ENCODE peak calls at places on chromosomes 11 and 22, in five cellular contexts. One of them, this sample, is unnamed.

GRCh38 chr11:130826572-130826971 is 89.7 kb downstream of the SNX19 start:
- DNase-seq in progenitor cell of endocrine pancreas: no peak
- DNase-seq in GM12864: no peak
- DNase-seq in WERI-Rb-1: no peak
- DNase-seq in stimulated activated CD4-positive, alpha-beta T cell treated with anti-CD3 and anti-CD28 coated beads, Interleukin-2, amount 100 ng/mL, for 24 hours: no peak
- DNase-seq in this sample: no peak

GRCh38 chr11:112381578-112381977 is 120.9 kb upstream of the PLET1 start:
- DNase-seq in GM12864: no peak
- DNase-seq in progenitor cell of endocrine pancreas: no peak
- DNase-seq in stimulated activated CD4-positive, alpha-beta T cell treated with anti-CD3 and anti-CD28 coated beads, Interleukin-2, amount 100 ng/mL, for 24 hours: no peak
- DNase-seq in WERI-Rb-1: no peak
- DNase-seq in this sample: no peak

GRCh38 chr22:50148991-50149721 is 21.4 kb upstream of the PANX2 start:
- DNase-seq in progenitor cell of endocrine pancreas: no peak
- DNase-seq in GM12864: peak; percentile 31
- DNase-seq in stimulated activated CD4-positive, alpha-beta T cell treated with anti-CD3 and anti-CD28 coated beads, Interleukin-2, amount 100 ng/mL, for 24 hours: peak; percentile 77
- DNase-seq in WERI-Rb-1: peak; percentile 69
- DNase-seq in this sample: no peak

GRCh38 chr22:48567213-48567975 is 1260.3 kb downstream of the BRD1 start:
- DNase-seq in GM12864: no peak
- DNase-seq in WERI-Rb-1: peak; percentile 65
- DNase-seq in progenitor cell of endocrine pancreas: no peak
- DNase-seq in stimulated activated CD4-positive, alpha-beta T cell treated with anti-CD3 and anti-CD28 coated beads, Interleukin-2, amount 100 ng/mL, for 24 hours: no peak
- DNase-seq in this sample: no peak

GRCh38 chr11:63667993-63668392 is 3.2 kb downstream of the ATL3 start:
- DNase-seq in WERI-Rb-1: no peak
- DNase-seq in GM12864: no peak
- DNase-seq in stimulated activated CD4-positive, alpha-beta T cell treated with anti-CD3 and anti-CD28 coated beads, Interleukin-2, amount 100 ng/mL, for 24 hours: no peak
- DNase-seq in progenitor cell of endocrine pancreas: no peak
- DNase-seq in this sample: peak; percentile 85

GRCh38 chr11:117095301-117096139 is 2.7 kb downstream of the SIK3 start:
- DNase-seq in progenitor cell of endocrine pancreas: no peak
- DNase-seq in stimulated activated CD4-positive, alpha-beta T cell treated with anti-CD3 and anti-CD28 coated beads, Interleukin-2, amount 100 ng/mL, for 24 hours: no peak
- DNase-seq in WERI-Rb-1: no peak
- DNase-seq in GM12864: no peak
- DNase-seq in this sample: no peak

GRCh38 chr11:33303541-33303940 is 46.4 kb downstream of the HIPK3 start:
- DNase-seq in stimulated activated CD4-positive, alpha-beta T cell treated with anti-CD3 and anti-CD28 coated beads, Interleukin-2, amount 100 ng/mL, for 24 hours: no peak
- DNase-seq in progenitor cell of endocrine pancreas: no peak
- DNase-seq in WERI-Rb-1: no peak
- DNase-seq in GM12864: no peak
- DNase-seq in this sample: no peak

GRCh38 chr22:30591191-30591587 is 521 bp downstream of the PES1 start:
- DNase-seq in WERI-Rb-1: no peak
- DNase-seq in GM12864: no peak
- DNase-seq in stimulated activated CD4-positive, alpha-beta T cell treated with anti-CD3 and anti-CD28 coated beads, Interleukin-2, amount 100 ng/mL, for 24 hours: no peak
- DNase-seq in progenitor cell of endocrine pancreas: no peak
- DNase-seq in this sample: no peak

GRCh38 chr11:27427183-27427980 is 45.2 kb downstream of the LGR4 start:
- DNase-seq in GM12864: no peak
- DNase-seq in stimulated activated CD4-positive, alpha-beta T cell treated with anti-CD3 and anti-CD28 coated beads, Interleukin-2, amount 100 ng/mL, for 24 hours: no peak
- DNase-seq in progenitor cell of endocrine pancreas: no peak
- DNase-seq in WERI-Rb-1: no peak
- DNase-seq in this sample: peak; percentile 33

GRCh38 chr11:92589512-92589911 is 364.9 kb downstream of the FAT3 start:
- DNase-seq in progenitor cell of endocrine pancreas: no peak
- DNase-seq in GM12864: no peak
- DNase-seq in stimulated activated CD4-positive, alpha-beta T cell treated with anti-CD3 and anti-CD28 coated beads, Interleukin-2, amount 100 ng/mL, for 24 hours: no peak
- DNase-seq in WERI-Rb-1: no peak
- DNase-seq in this sample: no peak

GRCh38 chr11:60455531-60456042 is at the start of gene MS4A1:
- DNase-seq in progenitor cell of endocrine pancreas: no peak
- DNase-seq in WERI-Rb-1: no peak
- DNase-seq in GM12864: peak; percentile 92
- DNase-seq in stimulated activated CD4-positive, alpha-beta T cell treated with anti-CD3 and anti-CD28 coated beads, Interleukin-2, amount 100 ng/mL, for 24 hours: no peak
- DNase-seq in this sample: no peak

GRCh38 chr11:130522284-130522961 is 74.0 kb downstream of the ADAMTS15 start:
- DNase-seq in progenitor cell of endocrine pancreas: peak; percentile 23
- DNase-seq in GM12864: no peak
- DNase-seq in stimulated activated CD4-positive, alpha-beta T cell treated with anti-CD3 and anti-CD28 coated beads, Interleukin-2, amount 100 ng/mL, for 24 hours: no peak
- DNase-seq in WERI-Rb-1: peak; percentile 83
- DNase-seq in this sample: peak; percentile 67

GRCh38 chr11:690738-691633 is 4.0 kb downstream of the DEAF1 start:
- DNase-seq in progenitor cell of endocrine pancreas: no peak
- DNase-seq in WERI-Rb-1: no peak
- DNase-seq in stimulated activated CD4-positive, alpha-beta T cell treated with anti-CD3 and anti-CD28 coated beads, Interleukin-2, amount 100 ng/mL, for 24 hours: no peak
- DNase-seq in GM12864: no peak
- DNase-seq in this sample: no peak

GRCh38 chr11:71080239-71081097 is 171.9 kb downstream of the SHANK2 start:
- DNase-seq in stimulated activated CD4-positive, alpha-beta T cell treated with anti-CD3 and anti-CD28 coated beads, Interleukin-2, amount 100 ng/mL, for 24 hours: peak; percentile 38
- DNase-seq in GM12864: peak; percentile 34
- DNase-seq in WERI-Rb-1: peak; percentile 92
- DNase-seq in progenitor cell of endocrine pancreas: peak; percentile 17
- DNase-seq in this sample: peak; percentile 3

GRCh38 chr11:46541593-46542371 is 52.0 kb downstream of the AMBRA1 start:
- DNase-seq in progenitor cell of endocrine pancreas: no peak
- DNase-seq in stimulated activated CD4-positive, alpha-beta T cell treated with anti-CD3 and anti-CD28 coated beads, Interleukin-2, amount 100 ng/mL, for 24 hours: no peak
- DNase-seq in WERI-Rb-1: no peak
- DNase-seq in GM12864: no peak
- DNase-seq in this sample: no peak

This sample was measured in AG04449.